ENCODE peak calls at places on chromosome 15, in ten cellular contexts. One of them, this sample, is unnamed.

GRCh38 chr15:45064386-45064785 is 41.4 kb downstream of the SORD start:
- DNase-seq in effector memory CD8-positive, alpha-beta T cell: no peak
- DNase-seq in stimulated activated CD4-positive, alpha-beta T cell treated with anti-CD3 and anti-CD28 coated beads, Interleukin-12 subunit alpha, Interleukin-12 subunit beta, amount 100 ng/mL, for 24 hours: no peak
- DNase-seq in CD8-positive, alpha-beta T cell: no peak
- DNase-seq in activated naive CD4-positive, alpha-beta T cell treated with anti-CD3 and anti-CD28 coated beads for 36 hours: no peak
- DNase-seq in fibroblast of mammary gland: peak; percentile 15
- DNase-seq in progenitor cell of endocrine pancreas: no peak
- DNase-seq in SK-N-DZ: no peak
- DNase-seq in cerebellar nuclear complex: no peak
- DNase-seq in NAMALWA: no peak
- DNase-seq in this sample: no peak

GRCh38 chr15:20352241-20353200 is 189.1 kb downstream of the GOLGA6L6 start:
- DNase-seq in CD8-positive, alpha-beta T cell: no peak
- DNase-seq in stimulated activated CD4-positive, alpha-beta T cell treated with anti-CD3 and anti-CD28 coated beads, Interleukin-12 subunit alpha, Interleukin-12 subunit beta, amount 100 ng/mL, for 24 hours: no peak
- DNase-seq in activated naive CD4-positive, alpha-beta T cell treated with anti-CD3 and anti-CD28 coated beads for 36 hours: no peak
- DNase-seq in NAMALWA: no peak
- DNase-seq in SK-N-DZ: no peak
- DNase-seq in effector memory CD8-positive, alpha-beta T cell: no peak
- DNase-seq in fibroblast of mammary gland: no peak
- DNase-seq in progenitor cell of endocrine pancreas: no peak
- DNase-seq in cerebellar nuclear complex: no peak
- DNase-seq in this sample: peak; percentile 42

GRCh38 chr15:101179341-101180153 is 72.3 kb downstream of the CHSY1 start:
- DNase-seq in NAMALWA: no peak
- DNase-seq in fibroblast of mammary gland: peak; percentile 63
- DNase-seq in SK-N-DZ: no peak
- DNase-seq in cerebellar nuclear complex: no peak
- DNase-seq in effector memory CD8-positive, alpha-beta T cell: no peak
- DNase-seq in progenitor cell of endocrine pancreas: no peak
- DNase-seq in CD8-positive, alpha-beta T cell: no peak
- DNase-seq in activated naive CD4-positive, alpha-beta T cell treated with anti-CD3 and anti-CD28 coated beads for 36 hours: no peak
- DNase-seq in stimulated activated CD4-positive, alpha-beta T cell treated with anti-CD3 and anti-CD28 coated beads, Interleukin-12 subunit alpha, Interleukin-12 subunit beta, amount 100 ng/mL, for 24 hours: no peak
- DNase-seq in this sample: no peak

GRCh38 chr15:89824607-89824867 is 9.9 kb upstream of the ANPEP start:
- DNase-seq in activated naive CD4-positive, alpha-beta T cell treated with anti-CD3 and anti-CD28 coated beads for 36 hours: no peak
- DNase-seq in fibroblast of mammary gland: no peak
- DNase-seq in cerebellar nuclear complex: no peak
- DNase-seq in NAMALWA: no peak
- DNase-seq in effector memory CD8-positive, alpha-beta T cell: no peak
- DNase-seq in SK-N-DZ: no peak
- DNase-seq in progenitor cell of endocrine pancreas: no peak
- DNase-seq in CD8-positive, alpha-beta T cell: no peak
- DNase-seq in stimulated activated CD4-positive, alpha-beta T cell treated with anti-CD3 and anti-CD28 coated beads, Interleukin-12 subunit alpha, Interleukin-12 subunit beta, amount 100 ng/mL, for 24 hours: no peak
- DNase-seq in this sample: no peak

GRCh38 chr15:99574502-99574901 is 8.7 kb downstream of the MEF2A start:
- DNase-seq in progenitor cell of endocrine pancreas: no peak
- DNase-seq in effector memory CD8-positive, alpha-beta T cell: no peak
- DNase-seq in SK-N-DZ: no peak
- DNase-seq in cerebellar nuclear complex: no peak
- DNase-seq in CD8-positive, alpha-beta T cell: no peak
- DNase-seq in stimulated activated CD4-positive, alpha-beta T cell treated with anti-CD3 and anti-CD28 coated beads, Interleukin-12 subunit alpha, Interleukin-12 subunit beta, amount 100 ng/mL, for 24 hours: no peak
- DNase-seq in activated naive CD4-positive, alpha-beta T cell treated with anti-CD3 and anti-CD28 coated beads for 36 hours: no peak
- DNase-seq in fibroblast of mammary gland: no peak
- DNase-seq in NAMALWA: no peak
- DNase-seq in this sample: no peak

GRCh38 chr15:34154725-34155204 is 52.9 kb downstream of the PGBD4 start:
- DNase-seq in effector memory CD8-positive, alpha-beta T cell: no peak
- DNase-seq in fibroblast of mammary gland: peak; percentile 67
- DNase-seq in NAMALWA: no peak
- DNase-seq in cerebellar nuclear complex: no peak
- DNase-seq in CD8-positive, alpha-beta T cell: no peak
- DNase-seq in SK-N-DZ: no peak
- DNase-seq in activated naive CD4-positive, alpha-beta T cell treated with anti-CD3 and anti-CD28 coated beads for 36 hours: peak; percentile 22
- DNase-seq in stimulated activated CD4-positive, alpha-beta T cell treated with anti-CD3 and anti-CD28 coated beads, Interleukin-12 subunit alpha, Interleukin-12 subunit beta, amount 100 ng/mL, for 24 hours: no peak
- DNase-seq in progenitor cell of endocrine pancreas: no peak
- DNase-seq in this sample: no peak

GRCh38 chr15:22861151-22861550 is 22.7 kb downstream of the NIPA2 start:
- DNase-seq in activated naive CD4-positive, alpha-beta T cell treated with anti-CD3 and anti-CD28 coated beads for 36 hours: no peak
- DNase-seq in cerebellar nuclear complex: no peak
- DNase-seq in effector memory CD8-positive, alpha-beta T cell: no peak
- DNase-seq in progenitor cell of endocrine pancreas: no peak
- DNase-seq in fibroblast of mammary gland: no peak
- DNase-seq in stimulated activated CD4-positive, alpha-beta T cell treated with anti-CD3 and anti-CD28 coated beads, Interleukin-12 subunit alpha, Interleukin-12 subunit beta, amount 100 ng/mL, for 24 hours: no peak
- DNase-seq in NAMALWA: no peak
- DNase-seq in CD8-positive, alpha-beta T cell: no peak
- DNase-seq in SK-N-DZ: no peak
- DNase-seq in this sample: no peak

GRCh38 chr15:84601555-84601838 is 688 bp downstream of the ZSCAN2 start:
- DNase-seq in fibroblast of mammary gland: no peak
- DNase-seq in SK-N-DZ: no peak
- DNase-seq in CD8-positive, alpha-beta T cell: no peak
- DNase-seq in stimulated activated CD4-positive, alpha-beta T cell treated with anti-CD3 and anti-CD28 coated beads, Interleukin-12 subunit alpha, Interleukin-12 subunit beta, amount 100 ng/mL, for 24 hours: no peak
- DNase-seq in activated naive CD4-positive, alpha-beta T cell treated with anti-CD3 and anti-CD28 coated beads for 36 hours: no peak
- DNase-seq in cerebellar nuclear complex: no peak
- DNase-seq in progenitor cell of endocrine pancreas: no peak
- DNase-seq in effector memory CD8-positive, alpha-beta T cell: no peak
- DNase-seq in NAMALWA: no peak
- DNase-seq in this sample: no peak

GRCh38 chr15:61687124-61687523 is 373.1 kb downstream of the VPS13C start:
- DNase-seq in fibroblast of mammary gland: no peak
- DNase-seq in cerebellar nuclear complex: no peak
- DNase-seq in progenitor cell of endocrine pancreas: no peak
- DNase-seq in activated naive CD4-positive, alpha-beta T cell treated with anti-CD3 and anti-CD28 coated beads for 36 hours: no peak
- DNase-seq in NAMALWA: no peak
- DNase-seq in effector memory CD8-positive, alpha-beta T cell: no peak
- DNase-seq in SK-N-DZ: peak; percentile 28
- DNase-seq in CD8-positive, alpha-beta T cell: no peak
- DNase-seq in stimulated activated CD4-positive, alpha-beta T cell treated with anti-CD3 and anti-CD28 coated beads, Interleukin-12 subunit alpha, Interleukin-12 subunit beta, amount 100 ng/mL, for 24 hours: no peak
- DNase-seq in this sample: no peak

GRCh38 chr15:69060744-69061143 is 46.2 kb downstream of the NOX5 start:
- DNase-seq in SK-N-DZ: no peak
- DNase-seq in activated naive CD4-positive, alpha-beta T cell treated with anti-CD3 and anti-CD28 coated beads for 36 hours: peak; percentile 38
- DNase-seq in progenitor cell of endocrine pancreas: no peak
- DNase-seq in effector memory CD8-positive, alpha-beta T cell: no peak
- DNase-seq in NAMALWA: no peak
- DNase-seq in CD8-positive, alpha-beta T cell: no peak
- DNase-seq in stimulated activated CD4-positive, alpha-beta T cell treated with anti-CD3 and anti-CD28 coated beads, Interleukin-12 subunit alpha, Interleukin-12 subunit beta, amount 100 ng/mL, for 24 hours: no peak
- DNase-seq in fibroblast of mammary gland: no peak
- DNase-seq in cerebellar nuclear complex: no peak
- DNase-seq in this sample: no peak

GRCh38 chr15:99385865-99386264 is 134.6 kb downstream of the LRRC28 start:
- DNase-seq in cerebellar nuclear complex: no peak
- DNase-seq in CD8-positive, alpha-beta T cell: no peak
- DNase-seq in progenitor cell of endocrine pancreas: no peak
- DNase-seq in NAMALWA: no peak
- DNase-seq in SK-N-DZ: no peak
- DNase-seq in fibroblast of mammary gland: peak; percentile 69
- DNase-seq in stimulated activated CD4-positive, alpha-beta T cell treated with anti-CD3 and anti-CD28 coated beads, Interleukin-12 subunit alpha, Interleukin-12 subunit beta, amount 100 ng/mL, for 24 hours: no peak
- DNase-seq in activated naive CD4-positive, alpha-beta T cell treated with anti-CD3 and anti-CD28 coated beads for 36 hours: no peak
- DNase-seq in effector memory CD8-positive, alpha-beta T cell: no peak
- DNase-seq in this sample: peak; percentile 85

GRCh38 chr15:63263519-63263918 is 13.9 kb upstream of the APH1B start:
- DNase-seq in fibroblast of mammary gland: no peak
- DNase-seq in cerebellar nuclear complex: no peak
- DNase-seq in CD8-positive, alpha-beta T cell: no peak
- DNase-seq in SK-N-DZ: no peak
- DNase-seq in progenitor cell of endocrine pancreas: no peak
- DNase-seq in activated naive CD4-positive, alpha-beta T cell treated with anti-CD3 and anti-CD28 coated beads for 36 hours: no peak
- DNase-seq in stimulated activated CD4-positive, alpha-beta T cell treated with anti-CD3 and anti-CD28 coated beads, Interleukin-12 subunit alpha, Interleukin-12 subunit beta, amount 100 ng/mL, for 24 hours: no peak
- DNase-seq in effector memory CD8-positive, alpha-beta T cell: no peak
- DNase-seq in NAMALWA: no peak
- DNase-seq in this sample: no peak

GRCh38 chr15:81189583-81190283 is 6.9 kb upstream of the IL16 start:
- DNase-seq in NAMALWA: no peak
- DNase-seq in progenitor cell of endocrine pancreas: no peak
- DNase-seq in activated naive CD4-positive, alpha-beta T cell treated with anti-CD3 and anti-CD28 coated beads for 36 hours: no peak
- DNase-seq in effector memory CD8-positive, alpha-beta T cell: no peak
- DNase-seq in stimulated activated CD4-positive, alpha-beta T cell treated with anti-CD3 and anti-CD28 coated beads, Interleukin-12 subunit alpha, Interleukin-12 subunit beta, amount 100 ng/mL, for 24 hours: no peak
- DNase-seq in cerebellar nuclear complex: no peak
- DNase-seq in fibroblast of mammary gland: peak; percentile 99
- DNase-seq in CD8-positive, alpha-beta T cell: no peak
- DNase-seq in SK-N-DZ: no peak
- DNase-seq in this sample: peak; percentile 82

GRCh38 chr15:38474155-38474757 is 20.3 kb downstream of the FAM98B start:
- DNase-seq in CD8-positive, alpha-beta T cell: peak; percentile 39
- DNase-seq in fibroblast of mammary gland: peak; percentile 65
- DNase-seq in activated naive CD4-positive, alpha-beta T cell treated with anti-CD3 and anti-CD28 coated beads for 36 hours: peak; percentile 30
- DNase-seq in stimulated activated CD4-positive, alpha-beta T cell treated with anti-CD3 and anti-CD28 coated beads, Interleukin-12 subunit alpha, Interleukin-12 subunit beta, amount 100 ng/mL, for 24 hours: no peak
- DNase-seq in NAMALWA: peak; percentile 78
- DNase-seq in cerebellar nuclear complex: peak; percentile 46
- DNase-seq in effector memory CD8-positive, alpha-beta T cell: peak; percentile 43
- DNase-seq in progenitor cell of endocrine pancreas: no peak
- DNase-seq in SK-N-DZ: peak; percentile 50
- DNase-seq in this sample: no peak

GRCh38 chr15:63250312-63250965 is 27.0 kb upstream of the APH1B start:
- DNase-seq in stimulated activated CD4-positive, alpha-beta T cell treated with anti-CD3 and anti-CD28 coated beads, Interleukin-12 subunit alpha, Interleukin-12 subunit beta, amount 100 ng/mL, for 24 hours: no peak
- DNase-seq in CD8-positive, alpha-beta T cell: no peak
- DNase-seq in activated naive CD4-positive, alpha-beta T cell treated with anti-CD3 and anti-CD28 coated beads for 36 hours: no peak
- DNase-seq in fibroblast of mammary gland: peak; percentile 100
- DNase-seq in effector memory CD8-positive, alpha-beta T cell: no peak
- DNase-seq in NAMALWA: no peak
- DNase-seq in cerebellar nuclear complex: no peak
- DNase-seq in SK-N-DZ: no peak
- DNase-seq in progenitor cell of endocrine pancreas: no peak
- DNase-seq in this sample: no peak

GRCh38 chr15:68553594-68553993 is 25.2 kb upstream of the CORO2B start:
- DNase-seq in stimulated activated CD4-positive, alpha-beta T cell treated with anti-CD3 and anti-CD28 coated beads, Interleukin-12 subunit alpha, Interleukin-12 subunit beta, amount 100 ng/mL, for 24 hours: no peak
- DNase-seq in progenitor cell of endocrine pancreas: no peak
- DNase-seq in fibroblast of mammary gland: no peak
- DNase-seq in CD8-positive, alpha-beta T cell: no peak
- DNase-seq in NAMALWA: no peak
- DNase-seq in SK-N-DZ: no peak
- DNase-seq in cerebellar nuclear complex: no peak
- DNase-seq in activated naive CD4-positive, alpha-beta T cell treated with anti-CD3 and anti-CD28 coated beads for 36 hours: no peak
- DNase-seq in effector memory CD8-positive, alpha-beta T cell: no peak
- DNase-seq in this sample: no peak

GRCh38 chr15:82643992-82644391 is 3.2 kb downstream of the CPEB1 start:
- DNase-seq in stimulated activated CD4-positive, alpha-beta T cell treated with anti-CD3 and anti-CD28 coated beads, Interleukin-12 subunit alpha, Interleukin-12 subunit beta, amount 100 ng/mL, for 24 hours: no peak
- DNase-seq in effector memory CD8-positive, alpha-beta T cell: no peak
- DNase-seq in cerebellar nuclear complex: no peak
- DNase-seq in progenitor cell of endocrine pancreas: no peak
- DNase-seq in activated naive CD4-positive, alpha-beta T cell treated with anti-CD3 and anti-CD28 coated beads for 36 hours: no peak
- DNase-seq in CD8-positive, alpha-beta T cell: no peak
- DNase-seq in NAMALWA: no peak
- DNase-seq in SK-N-DZ: no peak
- DNase-seq in fibroblast of mammary gland: no peak
- DNase-seq in this sample: no peak

GRCh38 chr15:60706145-60706544 is 227.2 kb upstream of the ICE2 start:
- DNase-seq in stimulated activated CD4-positive, alpha-beta T cell treated with anti-CD3 and anti-CD28 coated beads, Interleukin-12 subunit alpha, Interleukin-12 subunit beta, amount 100 ng/mL, for 24 hours: no peak
- DNase-seq in effector memory CD8-positive, alpha-beta T cell: no peak
- DNase-seq in progenitor cell of endocrine pancreas: no peak
- DNase-seq in cerebellar nuclear complex: no peak
- DNase-seq in CD8-positive, alpha-beta T cell: no peak
- DNase-seq in fibroblast of mammary gland: no peak
- DNase-seq in activated naive CD4-positive, alpha-beta T cell treated with anti-CD3 and anti-CD28 coated beads for 36 hours: no peak
- DNase-seq in NAMALWA: no peak
- DNase-seq in SK-N-DZ: no peak
- DNase-seq in this sample: no peak

GRCh38 chr15:80856809-80857377 is 77.7 kb downstream of the CEMIP start:
- DNase-seq in stimulated activated CD4-positive, alpha-beta T cell treated with anti-CD3 and anti-CD28 coated beads, Interleukin-12 subunit alpha, Interleukin-12 subunit beta, amount 100 ng/mL, for 24 hours: no peak
- DNase-seq in fibroblast of mammary gland: no peak
- DNase-seq in effector memory CD8-positive, alpha-beta T cell: no peak
- DNase-seq in activated naive CD4-positive, alpha-beta T cell treated with anti-CD3 and anti-CD28 coated beads for 36 hours: no peak
- DNase-seq in NAMALWA: no peak
- DNase-seq in progenitor cell of endocrine pancreas: no peak
- DNase-seq in cerebellar nuclear complex: peak; percentile 42
- DNase-seq in CD8-positive, alpha-beta T cell: no peak
- DNase-seq in SK-N-DZ: no peak
- DNase-seq in this sample: peak; percentile 83

GRCh38 chr15:41483115-41483514 is 10.6 kb upstream of the ITPKA start:
- DNase-seq in SK-N-DZ: no peak
- DNase-seq in effector memory CD8-positive, alpha-beta T cell: peak; percentile 40
- DNase-seq in cerebellar nuclear complex: no peak
- DNase-seq in stimulated activated CD4-positive, alpha-beta T cell treated with anti-CD3 and anti-CD28 coated beads, Interleukin-12 subunit alpha, Interleukin-12 subunit beta, amount 100 ng/mL, for 24 hours: no peak
- DNase-seq in fibroblast of mammary gland: no peak
- DNase-seq in progenitor cell of endocrine pancreas: no peak
- DNase-seq in activated naive CD4-positive, alpha-beta T cell treated with anti-CD3 and anti-CD28 coated beads for 36 hours: peak; percentile 75
- DNase-seq in CD8-positive, alpha-beta T cell: peak; percentile 48
- DNase-seq in NAMALWA: no peak
- DNase-seq in this sample: no peak

GRCh38 chr15:87733005-87733404 is 523.5 kb downstream of the NTRK3 start:
- DNase-seq in progenitor cell of endocrine pancreas: no peak
- DNase-seq in CD8-positive, alpha-beta T cell: no peak
- DNase-seq in fibroblast of mammary gland: no peak
- DNase-seq in stimulated activated CD4-positive, alpha-beta T cell treated with anti-CD3 and anti-CD28 coated beads, Interleukin-12 subunit alpha, Interleukin-12 subunit beta, amount 100 ng/mL, for 24 hours: no peak
- DNase-seq in NAMALWA: no peak
- DNase-seq in cerebellar nuclear complex: no peak
- DNase-seq in effector memory CD8-positive, alpha-beta T cell: no peak
- DNase-seq in SK-N-DZ: no peak
- DNase-seq in activated naive CD4-positive, alpha-beta T cell treated with anti-CD3 and anti-CD28 coated beads for 36 hours: no peak
- DNase-seq in this sample: no peak

GRCh38 chr15:81024265-81024875 is 23.6 kb downstream of the TLNRD1 start:
- DNase-seq in CD8-positive, alpha-beta T cell: no peak
- DNase-seq in effector memory CD8-positive, alpha-beta T cell: no peak
- DNase-seq in stimulated activated CD4-positive, alpha-beta T cell treated with anti-CD3 and anti-CD28 coated beads, Interleukin-12 subunit alpha, Interleukin-12 subunit beta, amount 100 ng/mL, for 24 hours: no peak
- DNase-seq in NAMALWA: no peak
- DNase-seq in activated naive CD4-positive, alpha-beta T cell treated with anti-CD3 and anti-CD28 coated beads for 36 hours: no peak
- DNase-seq in fibroblast of mammary gland: no peak
- DNase-seq in SK-N-DZ: no peak
- DNase-seq in progenitor cell of endocrine pancreas: no peak
- DNase-seq in cerebellar nuclear complex: peak; percentile 33
- DNase-seq in this sample: no peak

GRCh38 chr15:94056314-94056713 is 175.0 kb upstream of the MCTP2 start:
- DNase-seq in CD8-positive, alpha-beta T cell: no peak
- DNase-seq in stimulated activated CD4-positive, alpha-beta T cell treated with anti-CD3 and anti-CD28 coated beads, Interleukin-12 subunit alpha, Interleukin-12 subunit beta, amount 100 ng/mL, for 24 hours: no peak
- DNase-seq in activated naive CD4-positive, alpha-beta T cell treated with anti-CD3 and anti-CD28 coated beads for 36 hours: no peak
- DNase-seq in NAMALWA: no peak
- DNase-seq in SK-N-DZ: no peak
- DNase-seq in fibroblast of mammary gland: peak; percentile 62
- DNase-seq in effector memory CD8-positive, alpha-beta T cell: no peak
- DNase-seq in cerebellar nuclear complex: no peak
- DNase-seq in progenitor cell of endocrine pancreas: no peak
- DNase-seq in this sample: no peak

GRCh38 chr15:85063088-85063487 is 81.4 kb downstream of the PDE8A start:
- DNase-seq in CD8-positive, alpha-beta T cell: no peak
- DNase-seq in cerebellar nuclear complex: no peak
- DNase-seq in stimulated activated CD4-positive, alpha-beta T cell treated with anti-CD3 and anti-CD28 coated beads, Interleukin-12 subunit alpha, Interleukin-12 subunit beta, amount 100 ng/mL, for 24 hours: no peak
- DNase-seq in activated naive CD4-positive, alpha-beta T cell treated with anti-CD3 and anti-CD28 coated beads for 36 hours: no peak
- DNase-seq in effector memory CD8-positive, alpha-beta T cell: no peak
- DNase-seq in progenitor cell of endocrine pancreas: no peak
- DNase-seq in SK-N-DZ: no peak
- DNase-seq in NAMALWA: no peak
- DNase-seq in fibroblast of mammary gland: no peak
- DNase-seq in this sample: no peak

GRCh38 chr15:88998980-88999713 is 86.0 kb upstream of the MFGE8 start:
- DNase-seq in SK-N-DZ: no peak
- DNase-seq in cerebellar nuclear complex: no peak
- DNase-seq in fibroblast of mammary gland: no peak
- DNase-seq in stimulated activated CD4-positive, alpha-beta T cell treated with anti-CD3 and anti-CD28 coated beads, Interleukin-12 subunit alpha, Interleukin-12 subunit beta, amount 100 ng/mL, for 24 hours: no peak
- DNase-seq in activated naive CD4-positive, alpha-beta T cell treated with anti-CD3 and anti-CD28 coated beads for 36 hours: no peak
- DNase-seq in effector memory CD8-positive, alpha-beta T cell: no peak
- DNase-seq in progenitor cell of endocrine pancreas: no peak
- DNase-seq in NAMALWA: peak; percentile 39
- DNase-seq in CD8-positive, alpha-beta T cell: no peak
- DNase-seq in this sample: no peak

GRCh38 chr15:78365931-78366330 is 25.8 kb downstream of the CRABP1 start:
- DNase-seq in effector memory CD8-positive, alpha-beta T cell: no peak
- DNase-seq in progenitor cell of endocrine pancreas: no peak
- DNase-seq in stimulated activated CD4-positive, alpha-beta T cell treated with anti-CD3 and anti-CD28 coated beads, Interleukin-12 subunit alpha, Interleukin-12 subunit beta, amount 100 ng/mL, for 24 hours: no peak
- DNase-seq in cerebellar nuclear complex: no peak
- DNase-seq in SK-N-DZ: no peak
- DNase-seq in fibroblast of mammary gland: no peak
- DNase-seq in CD8-positive, alpha-beta T cell: no peak
- DNase-seq in NAMALWA: no peak
- DNase-seq in activated naive CD4-positive, alpha-beta T cell treated with anti-CD3 and anti-CD28 coated beads for 36 hours: no peak
- DNase-seq in this sample: peak; percentile 61

GRCh38 chr15:95259965-95260364 is 1028.6 kb downstream of the MCTP2 start:
- DNase-seq in CD8-positive, alpha-beta T cell: no peak
- DNase-seq in cerebellar nuclear complex: no peak
- DNase-seq in progenitor cell of endocrine pancreas: no peak
- DNase-seq in fibroblast of mammary gland: no peak
- DNase-seq in NAMALWA: no peak
- DNase-seq in effector memory CD8-positive, alpha-beta T cell: no peak
- DNase-seq in stimulated activated CD4-positive, alpha-beta T cell treated with anti-CD3 and anti-CD28 coated beads, Interleukin-12 subunit alpha, Interleukin-12 subunit beta, amount 100 ng/mL, for 24 hours: no peak
- DNase-seq in SK-N-DZ: no peak
- DNase-seq in activated naive CD4-positive, alpha-beta T cell treated with anti-CD3 and anti-CD28 coated beads for 36 hours: no peak
- DNase-seq in this sample: no peak

GRCh38 chr15:58597943-58598828 is 151.3 kb downstream of the ADAM10 start:
- DNase-seq in NAMALWA: no peak
- DNase-seq in SK-N-DZ: no peak
- DNase-seq in activated naive CD4-positive, alpha-beta T cell treated with anti-CD3 and anti-CD28 coated beads for 36 hours: no peak
- DNase-seq in effector memory CD8-positive, alpha-beta T cell: no peak
- DNase-seq in cerebellar nuclear complex: no peak
- DNase-seq in stimulated activated CD4-positive, alpha-beta T cell treated with anti-CD3 and anti-CD28 coated beads, Interleukin-12 subunit alpha, Interleukin-12 subunit beta, amount 100 ng/mL, for 24 hours: no peak
- DNase-seq in progenitor cell of endocrine pancreas: no peak
- DNase-seq in fibroblast of mammary gland: no peak
- DNase-seq in CD8-positive, alpha-beta T cell: no peak
- DNase-seq in this sample: no peak